ENCODE peak calls at places on chromosomes 11 and 22, in nine cellular contexts. E is stomach; D is breast epithelium; Z is HS-5; O is neuronal stem cell; B is brain microvascular endothelial cell; H is stimulated activated CD4-positive, alpha-beta T cell treated with anti-CD3 and anti-CD28 coated beads, Interleukin-2, amount 100 ng/mL, for 48 hours; G is T-cell; N is activated T-cell treated with anti-CD3 and anti-CD28 coated beads for 1 hour. U is an unnamed sample.

GRCh38 chr22:47872761-47873535 is 1110.5 kb downstream of the TBC1D22A start:
- DNase-seq in E (no peak), D (no peak), Z (no peak), O (no peak), B (no peak), H (no peak), G (no peak), N (no peak), U (no peak)

GRCh38 chr22:28629420-28630184 is 50.0 kb downstream of the TTC28 start:
- DNase-seq in E (no peak), D (no peak), Z (no peak), O (no peak), B (no peak), H (no peak), G (no peak), N (no peak), U (no peak)

GRCh38 chr22:29387921-29388758 is at the start of gene AP1B1:
- DNase-seq in E (peak), D (peak), Z (peak), O (peak), B (peak), H (peak), G (peak), N (peak), U (peak)

GRCh38 chr22:23578306-23578705 is 1.8 kb downstream of the IGLL1 start:
- DNase-seq in E (no peak), D (no peak), Z (no peak), O (no peak), B (no peak), H (no peak), G (no peak), N (no peak), U (no peak)

GRCh38 chr11:33307984-33308383 is 50.8 kb downstream of the HIPK3 start:
- DNase-seq in E (no peak), D (no peak), Z (no peak), O (no peak), B (peak), H (no peak), G (no peak), N (no peak), U (no peak)

GRCh38 chr11:77823775-77824174 is 2.8 kb downstream of the AAMDC start:
- DNase-seq in E (no peak), D (no peak), Z (no peak), O (no peak), B (no peak), H (no peak), G (no peak), N (no peak), U (no peak)

GRCh38 chr11:22829231-22830081 is at the start of gene SVIP:
- DNase-seq in E (peak), D (peak), Z (peak), O (peak), B (peak), H (peak), G (peak), N (peak), U (peak)

GRCh38 chr22:27576815-27577564 is 224.6 kb downstream of the MN1 start:
- DNase-seq in E (no peak), D (no peak), Z (no peak), O (no peak), B (peak), H (no peak), G (no peak), N (no peak), U (peak)

GRCh38 chr11:108895579-108896480 is 231.0 kb downstream of the DDX10 start:
- DNase-seq in E (no peak), D (no peak), Z (peak), O (no peak), B (no peak), H (no peak), G (no peak), N (no peak), U (no peak)

GRCh38 chr22:42708393-42708792 is 12.3 kb downstream of the A4GALT start:
- DNase-seq in E (no peak), D (no peak), Z (no peak), O (no peak), B (no peak), H (no peak), G (no peak), N (no peak), U (no peak)

GRCh38 chr22:48711669-48712068 is 1116.0 kb downstream of the BRD1 start:
- DNase-seq in E (no peak), D (no peak), Z (no peak), O (no peak), B (no peak), H (no peak), G (no peak), N (no peak), U (no peak)

GRCh38 chr22:17198188-17199130 is 20.8 kb downstream of the ADA2 start:
- DNase-seq in E (no peak), D (no peak), Z (no peak), O (peak), B (no peak), H (no peak), G (no peak), N (no peak), U (no peak)

GRCh38 chr11:3164138-3164539 is 971 bp downstream of the OSBPL5 start:
- DNase-seq in E (no peak), D (no peak), Z (no peak), O (no peak), B (no peak), H (no peak), G (no peak), N (no peak), U (no peak)

GRCh38 chr22:48739348-48740085 is 1088.2 kb downstream of the BRD1 start:
- DNase-seq in E (no peak), D (peak), Z (no peak), O (no peak), B (no peak), H (no peak), G (no peak), N (no peak), U (no peak)

GRCh38 chr11:416051-416756 is 1.4 kb upstream of the SIGIRR start:
- DNase-seq in E (no peak), D (no peak), Z (no peak), O (no peak), B (no peak), H (no peak), G (no peak), N (no peak), U (no peak)

GRCh38 chr22:22079404-22080148 is 97.0 kb upstream of the TOP3B start:
- DNase-seq in E (no peak), D (no peak), Z (no peak), O (no peak), B (no peak), H (no peak), G (no peak), N (no peak), U (no peak)

GRCh38 chr22:31742115-31742514 is 7.8 kb downstream of the PRR14L start:
- DNase-seq in E (no peak), D (no peak), Z (no peak), O (no peak), B (no peak), H (no peak), G (no peak), N (no peak), U (no peak)

GRCh38 chr11:38402063-38402462 is 1804.0 kb upstream of the RAG2 start:
- DNase-seq in E (no peak), D (no peak), Z (no peak), O (no peak), B (no peak), H (no peak), G (no peak), N (no peak), U (no peak)

GRCh38 chr11:69744435-69744834 is 30.7 kb downstream of the FGF4 start:
- DNase-seq in E (no peak), D (no peak), Z (peak), O (no peak), B (peak), H (no peak), G (no peak), N (no peak), U (peak)

GRCh38 chr22:37906364-37907008 is 389 bp downstream of the MICALL1 start:
- DNase-seq in E (no peak), D (no peak), Z (no peak), O (no peak), B (no peak), H (no peak), G (peak), N (peak), U (no peak)

GRCh38 chr11:35144103-35144741 is 5.3 kb downstream of the CD44 start:
- DNase-seq in E (peak), D (no peak), Z (peak), O (no peak), B (peak), H (peak), G (peak), N (no peak), U (no peak)

GRCh38 chr11:35163707-35164496 is 24.9 kb downstream of the CD44 start:
- DNase-seq in E (no peak), D (no peak), Z (no peak), O (no peak), B (peak), H (no peak), G (peak), N (no peak), U (no peak)

GRCh38 chr22:26610072-26610958 is 7.5 kb downstream of the CRYBB1 start:
- DNase-seq in E (peak), D (no peak), Z (peak), O (no peak), B (peak), H (peak), G (no peak), N (no peak), U (peak)

GRCh38 chr11:67261942-67262681 is 4.2 kb upstream of the GRK2 start:
- DNase-seq in E (no peak), D (no peak), Z (no peak), O (no peak), B (no peak), H (no peak), G (no peak), N (no peak), U (no peak)

GRCh38 chr22:27370281-27370680 is 431.3 kb downstream of the MN1 start:
- DNase-seq in E (no peak), D (no peak), Z (no peak), O (no peak), B (no peak), H (no peak), G (no peak), N (no peak), U (no peak)

GRCh38 chr11:131666617-131667016 is 296.2 kb downstream of the NTM start:
- DNase-seq in E (no peak), D (no peak), Z (peak), O (no peak), B (no peak), H (no peak), G (no peak), N (no peak), U (peak)

GRCh38 chr11:662689-663274 is 25.7 kb downstream of the DRD4 start:
- DNase-seq in E (peak), D (no peak), Z (no peak), O (no peak), B (peak), H (peak), G (peak), N (peak), U (no peak)

GRCh38 chr11:2767071-2767470 is 67.3 kb upstream of the KCNQ1OT1 start:
- DNase-seq in E (no peak), D (no peak), Z (no peak), O (no peak), B (no peak), H (no peak), G (no peak), N (no peak), U (no peak)

GRCh38 chr11:82927264-82927880 is 25.8 kb downstream of the DDIAS start:
- DNase-seq in E (no peak), D (no peak), Z (peak), O (peak), B (peak), H (no peak), G (peak), N (no peak), U (no peak)

GRCh38 chr11:14458377-14458776 is 41.2 kb downstream of the COPB1 start:
- DNase-seq in E (no peak), D (no peak), Z (no peak), O (no peak), B (no peak), H (no peak), G (no peak), N (no peak), U (no peak)

GRCh38 chr11:117538731-117539130 is 211.1 kb downstream of the CEP164 start:
- DNase-seq in E (no peak), D (no peak), Z (no peak), O (peak), B (no peak), H (no peak), G (no peak), N (no peak), U (no peak)

GRCh38 chr22:20526628-20527355 is 19.4 kb downstream of the MED15 start:
- DNase-seq in E (no peak), D (no peak), Z (peak), O (no peak), B (peak), H (no peak), G (no peak), N (no peak), U (no peak)

GRCh38 chr11:95764267-95764898 is 25.2 kb downstream of the FAM76B start:
- DNase-seq in E (no peak), D (no peak), Z (no peak), O (no peak), B (no peak), H (no peak), G (no peak), N (no peak), U (no peak)

GRCh38 chr11:134558916-134559616 is 147.0 kb upstream of the B3GAT1 start:
- DNase-seq in E (no peak), D (no peak), Z (no peak), O (no peak), B (no peak), H (no peak), G (no peak), N (no peak), U (no peak)

U was measured in BJ.